ENCODE peak calls at places on chromosomes 1 and 21, in nine cellular contexts. F, H, E, D, W, O, I, M and Z are unnamed samples.

GRCh38 chr1:2514863-2515762 is 11.3 kb downstream of the PANK4 start:
- DNase-seq in F (no peak), H (no peak), E (no peak), D (no peak), W (no peak), O (no peak), I (no peak), M (no peak), Z (no peak)

GRCh38 chr21:32690085-32690484 is 37.7 kb downstream of the SYNJ1 start:
- DNase-seq in F (peak; percentile 2), H (no peak), E (no peak), D (no peak), W (no peak), O (no peak), I (no peak), M (no peak), Z (no peak)

GRCh38 chr1:206467915-206468314 is 2.4 kb upstream of the IKBKE start:
- DNase-seq in F (peak; percentile 40), H (no peak), E (no peak), D (peak; percentile 36), W (peak; percentile 50), O (peak; percentile 26), I (peak; percentile 29), M (peak; percentile 62), Z (no peak)

GRCh38 chr1:94296018-94296417 is 58.6 kb upstream of the ARHGAP29 start:
- DNase-seq in F (peak; percentile 84), H (no peak), E (peak; percentile 79), D (no peak), W (no peak), O (peak; percentile 76), I (no peak), M (no peak), Z (peak; percentile 76)

GRCh38 chr1:54342306-54342705 is 63.9 kb downstream of the SSBP3 start:
- DNase-seq in F (no peak), H (no peak), E (no peak), D (no peak), W (no peak), O (no peak), I (no peak), M (no peak), Z (no peak)

GRCh38 chr1:1618396-1619068 is 3.2 kb downstream of the MIB2 start:
- DNase-seq in F (no peak), H (no peak), E (no peak), D (no peak), W (no peak), O (no peak), I (no peak), M (no peak), Z (no peak)

GRCh38 chr1:24391882-24392603 is 21.5 kb downstream of the STPG1 start:
- DNase-seq in F (peak; percentile 51), H (peak; percentile 59), E (peak; percentile 79), D (peak; percentile 49), W (peak; percentile 64), O (peak; percentile 55), I (peak; percentile 53), M (peak; percentile 58), Z (no peak)

GRCh38 chr1:204419064-204419403 is 7.4 kb upstream of the PPP1R15B start:
- DNase-seq in F (peak; percentile 52), H (no peak), E (peak; percentile 79), D (no peak), W (no peak), O (no peak), I (no peak), M (no peak), Z (no peak)

GRCh38 chr1:37452416-37452815 is 22.0 kb upstream of the ZC3H12A start:
- DNase-seq in F (no peak), H (no peak), E (no peak), D (no peak), W (no peak), O (no peak), I (no peak), M (no peak), Z (no peak)

GRCh38 chr1:203453616-203454015 is 22.0 kb upstream of the PRELP start:
- DNase-seq in F (no peak), H (no peak), E (no peak), D (no peak), W (no peak), O (no peak), I (no peak), M (no peak), Z (no peak)

GRCh38 chr1:63674238-63674864 is 81.1 kb downstream of the PGM1 start:
- DNase-seq in F (peak; percentile 93), H (peak; percentile 95), E (peak; percentile 96), D (peak; percentile 67), W (peak; percentile 94), O (peak; percentile 97), I (peak; percentile 80), M (peak; percentile 58), Z (peak; percentile 46)

DNA sequence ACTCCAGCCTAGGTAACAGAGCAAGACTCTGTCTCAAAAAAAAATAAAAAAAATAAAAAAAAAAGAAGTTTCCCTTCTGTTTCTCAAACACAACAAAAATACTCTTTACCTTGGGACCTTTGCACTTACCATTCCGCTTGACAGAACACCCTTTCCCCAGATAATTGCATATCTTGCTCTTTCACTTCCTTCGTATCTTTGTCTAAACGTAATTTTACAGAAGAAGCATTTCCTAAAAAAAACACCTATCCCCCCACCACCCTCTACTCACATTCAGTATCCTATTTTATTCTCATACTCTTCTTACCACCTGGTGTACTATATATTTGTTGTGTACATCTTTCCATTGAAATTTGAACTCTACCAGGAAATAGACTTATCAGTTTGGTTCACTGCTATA is 32.7 kb downstream of the ASH1L start:
- DNase-seq in F (no peak), H (no peak), E (no peak), D (no peak), W (no peak), O (no peak), I (no peak), M (no peak), Z (no peak)
- H3K4me3 ChIP-seq in F (no peak overlapping the region), H (no peak overlapping the region), E (no peak overlapping the region), D (no peak overlapping the region), W (no peak overlapping the region), O (no peak overlapping the region), I (no peak overlapping the region), M (no peak overlapping the region), Z (no peak overlapping the region)

DNA sequence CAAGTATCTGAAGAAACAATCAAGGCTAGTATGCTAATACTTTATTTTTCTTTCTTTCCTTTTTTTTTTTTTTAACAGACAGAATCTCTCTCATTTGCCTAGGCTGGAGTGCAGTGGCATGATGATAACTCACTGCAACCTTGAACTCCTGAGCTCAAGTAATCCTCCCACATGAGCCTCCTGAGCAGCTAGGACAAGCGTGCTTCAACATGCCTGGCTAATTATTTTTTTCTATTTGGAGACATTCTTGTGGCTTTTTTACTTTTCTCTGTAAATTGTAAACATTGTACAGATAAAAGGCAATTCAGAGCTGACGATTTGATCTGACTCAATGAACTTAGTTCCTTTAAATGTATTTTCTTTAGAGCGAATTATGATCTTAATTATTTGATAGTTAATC is 41.4 kb downstream of the CCDC18 start:
- DNase-seq in F (peak; percentile 20), H (no peak), E (no peak), D (no peak), W (no peak), O (no peak), I (peak; percentile 45), M (no peak), Z (no peak)
- TF ChIP-seq CTCF in F (no peak), H (no peak), E (no peak), D (no peak), W (no peak), O (no peak), I (no peak), M (no peak), Z (no peak)

GRCh38 chr1:200305806-200306205 is 104.0 kb downstream of the ZNF281 start:
- DNase-seq in F (no peak), H (no peak), E (no peak), D (no peak), W (no peak), O (no peak), I (no peak), M (no peak), Z (no peak)

GRCh38 chr1:200301152-200301551 is 108.7 kb downstream of the ZNF281 start:
- DNase-seq in F (no peak), H (no peak), E (no peak), D (no peak), W (no peak), O (no peak), I (no peak), M (no peak), Z (no peak)

GRCh38 chr1:200304146-200304545 is 105.7 kb downstream of the ZNF281 start:
- DNase-seq in F (no peak), H (no peak), E (no peak), D (no peak), W (no peak), O (no peak), I (no peak), M (no peak), Z (no peak)

GRCh38 chr1:200302192-200302892 is 107.5 kb downstream of the ZNF281 start:
- DNase-seq in F (peak; percentile 47), H (peak; percentile 38), E (peak; percentile 67), D (no peak), W (peak; percentile 48), O (peak; percentile 30), I (peak; percentile 51), M (no peak), Z (no peak)

DNA sequence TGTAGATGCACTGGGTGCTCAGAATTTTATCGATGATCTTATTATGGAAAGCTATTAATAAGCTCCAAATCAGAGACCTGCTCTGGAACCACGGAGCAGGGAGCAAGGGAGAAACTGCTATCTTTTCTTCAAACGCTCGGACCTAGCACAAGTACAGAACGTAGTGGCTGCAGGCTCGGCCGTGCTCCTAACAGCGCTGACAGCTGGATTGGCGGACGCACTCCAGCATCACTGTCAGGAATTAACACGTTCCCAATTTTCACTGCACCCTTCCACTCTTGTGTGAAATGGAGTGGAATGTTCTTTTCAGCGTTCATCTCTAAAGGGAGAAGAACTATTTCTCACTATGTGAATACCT is 107.0 kb downstream of the ZNF281 start:
- DNase-seq in F (no peak), H (peak; percentile 45), E (peak; percentile 43), D (no peak), W (peak; percentile 37), O (peak; percentile 21), I (no peak), M (no peak), Z (no peak)
- H3K4me3 ChIP-seq in F (peak overlapping the region; percentile 52), H (peak overlapping the region; percentile 65), E (peak overlapping the region; percentile 74), D (peak overlapping the region; percentile 76), W (peak overlapping the region; percentile 76), O (peak overlapping the region; percentile 78), I (peak overlapping the region; percentile 69), M (peak overlapping the region; percentile 75), Z (peak overlapping the region; percentile 60)

GRCh38 chr21:45011426-45011825 is 63.0 kb upstream of the ADARB1 start:
- DNase-seq in F (no peak), H (no peak), E (no peak), D (no peak), W (no peak), O (no peak), I (no peak), M (peak; percentile 9), Z (no peak)

GRCh38 chr21:45010860-45011259 is 63.5 kb upstream of the ADARB1 start:
- DNase-seq in F (no peak), H (no peak), E (no peak), D (no peak), W (no peak), O (no peak), I (no peak), M (no peak), Z (no peak)

GRCh38 chr21:45013271-45013841 is 61.0 kb upstream of the ADARB1 start:
- DNase-seq in F (no peak), H (no peak), E (no peak), D (peak; percentile 10), W (no peak), O (no peak), I (no peak), M (peak; percentile 12), Z (no peak)

GRCh38 chr21:45012661-45013270 is 61.6 kb upstream of the ADARB1 start:
- DNase-seq in F (no peak), H (no peak), E (no peak), D (no peak), W (no peak), O (no peak), I (no peak), M (peak; percentile 27), Z (no peak)

GRCh38 chr21:45011911-45012660 is 62.3 kb upstream of the ADARB1 start:
- DNase-seq in F (peak; percentile 94), H (no peak), E (peak; percentile 99), D (peak; percentile 16), W (no peak), O (peak; percentile 83), I (peak; percentile 88), M (peak; percentile 62), Z (peak; percentile 64)
- TF ChIP-seq CTCF in F (no peak), H (no peak), E (no peak), D (no peak), W (no peak), O (no peak), I (peak; percentile 34), M (peak; percentile 4), Z (peak; percentile 24)